ENCODE peak calls at places on chromosomes 16 and 17, in ten cellular contexts. One of them, this sample, is unnamed.

GRCh38 chr17:1783834-1784611 is 22.2 kb downstream of the SERPINF1 start:
- DNase-seq in neural progenitor cell: peak; percentile 65
- DNase-seq in ovary: peak; percentile 81
- DNase-seq in right atrium auricular region: peak; percentile 98
- DNase-seq in heart left ventricle: no peak
- DNase-seq in fibroblast of pulmonary artery: peak; percentile 98
- DNase-seq in RWPE1: peak; percentile 61
- DNase-seq in foreskin keratinocyte: peak; percentile 37
- DNase-seq in AG04450: peak; percentile 78
- DNase-seq in IMR-90: peak; percentile 86
- DNase-seq in this sample: no peak

GRCh38 chr17:32486701-32487459 is at the start of gene CDK5R1:
- DNase-seq in right atrium auricular region: peak; percentile 57
- DNase-seq in RWPE1: peak; percentile 59
- DNase-seq in AG04450: no peak
- DNase-seq in heart left ventricle: peak; percentile 82
- DNase-seq in fibroblast of pulmonary artery: peak; percentile 42
- DNase-seq in IMR-90: peak; percentile 35
- DNase-seq in ovary: peak; percentile 83
- DNase-seq in foreskin keratinocyte: no peak
- DNase-seq in neural progenitor cell: peak; percentile 94
- DNase-seq in this sample: no peak

GRCh38 chr17:28871056-28871579 is 16.3 kb downstream of the ERAL1 start:
- DNase-seq in AG04450: no peak
- DNase-seq in fibroblast of pulmonary artery: no peak
- DNase-seq in right atrium auricular region: no peak
- DNase-seq in heart left ventricle: peak; percentile 25
- DNase-seq in RWPE1: no peak
- DNase-seq in neural progenitor cell: no peak
- DNase-seq in IMR-90: no peak
- DNase-seq in foreskin keratinocyte: no peak
- DNase-seq in ovary: no peak
- DNase-seq in this sample: no peak

GRCh38 chr17:44272321-44272951 is 4.5 kb upstream of the SLC4A1 start:
- DNase-seq in IMR-90: no peak
- DNase-seq in heart left ventricle: no peak
- DNase-seq in right atrium auricular region: no peak
- DNase-seq in fibroblast of pulmonary artery: no peak
- DNase-seq in neural progenitor cell: no peak
- DNase-seq in ovary: no peak
- DNase-seq in foreskin keratinocyte: no peak
- DNase-seq in AG04450: no peak
- DNase-seq in RWPE1: no peak
- DNase-seq in this sample: no peak

GRCh38 chr17:30716461-30717289 is 107.8 kb downstream of the CRLF3 start:
- DNase-seq in neural progenitor cell: no peak
- DNase-seq in foreskin keratinocyte: no peak
- DNase-seq in IMR-90: peak; percentile 16
- DNase-seq in right atrium auricular region: no peak
- DNase-seq in fibroblast of pulmonary artery: peak; percentile 31
- DNase-seq in RWPE1: no peak
- DNase-seq in AG04450: no peak
- DNase-seq in heart left ventricle: peak; percentile 56
- DNase-seq in ovary: no peak
- DNase-seq in this sample: no peak

GRCh38 chr17:62165378-62165722 is 100.3 kb upstream of the MED13 start:
- DNase-seq in neural progenitor cell: no peak
- DNase-seq in AG04450: no peak
- DNase-seq in right atrium auricular region: no peak
- DNase-seq in fibroblast of pulmonary artery: no peak
- DNase-seq in IMR-90: no peak
- DNase-seq in RWPE1: no peak
- DNase-seq in foreskin keratinocyte: no peak
- DNase-seq in heart left ventricle: no peak
- DNase-seq in ovary: no peak
- DNase-seq in this sample: no peak

GRCh38 chr17:82767041-82767754 is 15.3 kb downstream of the TBCD start:
- DNase-seq in foreskin keratinocyte: peak; percentile 29
- DNase-seq in AG04450: no peak
- DNase-seq in RWPE1: peak; percentile 34
- DNase-seq in heart left ventricle: no peak
- DNase-seq in IMR-90: peak; percentile 38
- DNase-seq in fibroblast of pulmonary artery: peak; percentile 59
- DNase-seq in right atrium auricular region: no peak
- DNase-seq in neural progenitor cell: peak; percentile 76
- DNase-seq in ovary: no peak
- DNase-seq in this sample: no peak

GRCh38 chr17:75475144-75475835 is 18.9 kb downstream of the TMEM94 start:
- DNase-seq in RWPE1: no peak
- DNase-seq in ovary: no peak
- DNase-seq in fibroblast of pulmonary artery: no peak
- DNase-seq in foreskin keratinocyte: no peak
- DNase-seq in AG04450: no peak
- DNase-seq in heart left ventricle: no peak
- DNase-seq in neural progenitor cell: no peak
- DNase-seq in right atrium auricular region: no peak
- DNase-seq in IMR-90: peak; percentile 38
- DNase-seq in this sample: no peak

GRCh38 chr17:74147436-74147835 is 56.0 kb upstream of the RPL38 start:
- DNase-seq in right atrium auricular region: no peak
- DNase-seq in IMR-90: no peak
- DNase-seq in heart left ventricle: no peak
- DNase-seq in fibroblast of pulmonary artery: no peak
- DNase-seq in RWPE1: no peak
- DNase-seq in ovary: no peak
- DNase-seq in AG04450: no peak
- DNase-seq in foreskin keratinocyte: no peak
- DNase-seq in neural progenitor cell: no peak
- DNase-seq in this sample: no peak

GRCh38 chr17:21397341-21398050 is 21.3 kb downstream of the KCNJ12 start:
- DNase-seq in right atrium auricular region: no peak
- DNase-seq in foreskin keratinocyte: no peak
- DNase-seq in IMR-90: peak; percentile 81
- DNase-seq in ovary: no peak
- DNase-seq in RWPE1: no peak
- DNase-seq in neural progenitor cell: no peak
- DNase-seq in AG04450: peak; percentile 50
- DNase-seq in fibroblast of pulmonary artery: peak; percentile 35
- DNase-seq in heart left ventricle: no peak
- DNase-seq in this sample: no peak

GRCh38 chr16:86378128-86378527 is 132.2 kb upstream of the FOXF1 start:
- DNase-seq in ovary: no peak
- DNase-seq in foreskin keratinocyte: no peak
- DNase-seq in heart left ventricle: no peak
- DNase-seq in right atrium auricular region: no peak
- DNase-seq in AG04450: no peak
- DNase-seq in fibroblast of pulmonary artery: no peak
- DNase-seq in neural progenitor cell: no peak
- DNase-seq in RWPE1: no peak
- DNase-seq in IMR-90: no peak
- DNase-seq in this sample: no peak

GRCh38 chr17:7909080-7909479 is 7.0 kb downstream of the RNF227 start:
- DNase-seq in fibroblast of pulmonary artery: no peak
- DNase-seq in AG04450: no peak
- DNase-seq in IMR-90: no peak
- DNase-seq in heart left ventricle: no peak
- DNase-seq in right atrium auricular region: no peak
- DNase-seq in RWPE1: no peak
- DNase-seq in neural progenitor cell: no peak
- DNase-seq in ovary: no peak
- DNase-seq in foreskin keratinocyte: no peak
- DNase-seq in this sample: no peak

GRCh38 chr17:64306850-64307463 is 43.9 kb upstream of the TEX2 start:
- DNase-seq in IMR-90: peak; percentile 67
- DNase-seq in RWPE1: peak; percentile 56
- DNase-seq in right atrium auricular region: peak; percentile 80
- DNase-seq in ovary: peak; percentile 67
- DNase-seq in foreskin keratinocyte: peak; percentile 31
- DNase-seq in AG04450: peak; percentile 44
- DNase-seq in heart left ventricle: peak; percentile 79
- DNase-seq in neural progenitor cell: peak; percentile 74
- DNase-seq in fibroblast of pulmonary artery: peak; percentile 88
- DNase-seq in this sample: no peak

GRCh38 chr17:80706454-80706853 is 161.8 kb downstream of the RPTOR start:
- DNase-seq in IMR-90: no peak
- DNase-seq in RWPE1: no peak
- DNase-seq in right atrium auricular region: no peak
- DNase-seq in heart left ventricle: no peak
- DNase-seq in AG04450: no peak
- DNase-seq in fibroblast of pulmonary artery: no peak
- DNase-seq in foreskin keratinocyte: no peak
- DNase-seq in ovary: no peak
- DNase-seq in neural progenitor cell: no peak
- DNase-seq in this sample: no peak

GRCh38 chr16:72961115-72961832 is 86.7 kb downstream of the ZFHX3 start:
- DNase-seq in fibroblast of pulmonary artery: no peak
- DNase-seq in AG04450: no peak
- DNase-seq in foreskin keratinocyte: peak; percentile 42
- DNase-seq in heart left ventricle: no peak
- DNase-seq in ovary: no peak
- DNase-seq in right atrium auricular region: no peak
- DNase-seq in neural progenitor cell: no peak
- DNase-seq in RWPE1: peak; percentile 19
- DNase-seq in IMR-90: peak; percentile 30
- DNase-seq in this sample: peak; percentile 12

GRCh38 chr17:45770632-45771472 is 13.3 kb upstream of the CRHR1 start:
- DNase-seq in AG04450: no peak
- DNase-seq in ovary: no peak
- DNase-seq in RWPE1: no peak
- DNase-seq in foreskin keratinocyte: no peak
- DNase-seq in right atrium auricular region: no peak
- DNase-seq in heart left ventricle: no peak
- DNase-seq in fibroblast of pulmonary artery: no peak
- DNase-seq in neural progenitor cell: peak; percentile 90
- DNase-seq in IMR-90: no peak
- DNase-seq in this sample: no peak

GRCh38 chr16:31073823-31074072 is 292 bp downstream of the ZNF668 start:
- DNase-seq in fibroblast of pulmonary artery: no peak
- DNase-seq in neural progenitor cell: no peak
- DNase-seq in foreskin keratinocyte: no peak
- DNase-seq in heart left ventricle: no peak
- DNase-seq in RWPE1: no peak
- DNase-seq in ovary: no peak
- DNase-seq in IMR-90: no peak
- DNase-seq in AG04450: no peak
- DNase-seq in right atrium auricular region: no peak
- DNase-seq in this sample: no peak

GRCh38 chr17:56792267-56792666 is 41.5 kb downstream of the C17orf67 start:
- DNase-seq in foreskin keratinocyte: no peak
- DNase-seq in right atrium auricular region: no peak
- DNase-seq in neural progenitor cell: no peak
- DNase-seq in heart left ventricle: no peak
- DNase-seq in AG04450: no peak
- DNase-seq in fibroblast of pulmonary artery: no peak
- DNase-seq in ovary: no peak
- DNase-seq in IMR-90: no peak
- DNase-seq in RWPE1: no peak
- DNase-seq in this sample: no peak

GRCh38 chr17:78384479-78385175 is 6.2 kb downstream of the PGS1 start:
- DNase-seq in RWPE1: no peak
- DNase-seq in heart left ventricle: no peak
- DNase-seq in IMR-90: no peak
- DNase-seq in neural progenitor cell: no peak
- DNase-seq in AG04450: no peak
- DNase-seq in fibroblast of pulmonary artery: no peak
- DNase-seq in right atrium auricular region: no peak
- DNase-seq in ovary: no peak
- DNase-seq in foreskin keratinocyte: no peak
- DNase-seq in this sample: no peak
- TF ChIP-seq CTCF in RWPE1: no peak
- TF ChIP-seq CTCF in heart left ventricle: no peak
- TF ChIP-seq CTCF in IMR-90: no peak
- TF ChIP-seq CTCF in neural progenitor cell: no peak
- TF ChIP-seq CTCF in AG04450: no peak
- TF ChIP-seq CTCF in fibroblast of pulmonary artery: no peak
- TF ChIP-seq CTCF in right atrium auricular region: no peak
- TF ChIP-seq CTCF in ovary: no peak
- TF ChIP-seq CTCF in foreskin keratinocyte: no peak
- TF ChIP-seq CTCF in this sample: no peak

DNA sequence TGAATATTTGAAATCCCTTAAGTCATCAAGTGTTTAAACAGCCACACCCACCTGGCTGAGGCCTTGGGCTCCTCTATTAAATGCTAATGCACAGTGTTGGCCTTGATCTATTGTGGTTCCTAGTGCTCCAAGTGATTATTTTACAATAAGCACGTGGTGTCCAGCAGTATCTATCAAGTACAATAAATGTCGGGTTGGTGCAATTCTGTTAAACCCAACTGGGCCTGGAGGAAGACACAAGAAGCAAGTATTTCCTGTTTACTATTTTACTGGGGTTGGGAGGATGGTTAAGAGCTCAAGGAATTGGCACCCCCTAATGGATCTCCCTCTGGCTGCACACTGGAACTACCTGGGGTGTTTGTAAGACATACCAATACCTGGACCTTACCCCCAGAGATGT is 72.1 kb upstream of the HNF1B start:
- DNase-seq in RWPE1: no peak
- DNase-seq in AG04450: no peak
- DNase-seq in foreskin keratinocyte: no peak
- DNase-seq in heart left ventricle: no peak
- DNase-seq in IMR-90: peak; percentile 13
- DNase-seq in fibroblast of pulmonary artery: no peak
- DNase-seq in ovary: no peak
- DNase-seq in neural progenitor cell: no peak
- DNase-seq in right atrium auricular region: no peak
- DNase-seq in this sample: no peak
- TF ChIP-seq CTCF in RWPE1: no peak
- TF ChIP-seq CTCF in AG04450: no peak
- TF ChIP-seq CTCF in foreskin keratinocyte: peak; percentile 21
- TF ChIP-seq CTCF in heart left ventricle: no peak
- TF ChIP-seq CTCF in IMR-90: no peak
- TF ChIP-seq CTCF in fibroblast of pulmonary artery: no peak
- TF ChIP-seq CTCF in ovary: no peak
- TF ChIP-seq CTCF in neural progenitor cell: no peak
- TF ChIP-seq CTCF in right atrium auricular region: no peak
- TF ChIP-seq CTCF in this sample: no peak

GRCh38 chr17:50380369-50381259 is 7.6 kb downstream of the EME1 start:
- DNase-seq in IMR-90: no peak
- DNase-seq in fibroblast of pulmonary artery: no peak
- DNase-seq in RWPE1: no peak
- DNase-seq in foreskin keratinocyte: no peak
- DNase-seq in ovary: no peak
- DNase-seq in right atrium auricular region: no peak
- DNase-seq in heart left ventricle: no peak
- DNase-seq in AG04450: no peak
- DNase-seq in neural progenitor cell: no peak
- DNase-seq in this sample: no peak
- TF ChIP-seq CTCF in IMR-90: peak; percentile 14
- TF ChIP-seq CTCF in fibroblast of pulmonary artery: peak; percentile 22
- TF ChIP-seq CTCF in RWPE1: no peak
- TF ChIP-seq CTCF in foreskin keratinocyte: peak; percentile 51
- TF ChIP-seq CTCF in ovary: no peak
- TF ChIP-seq CTCF in right atrium auricular region: peak; percentile 17
- TF ChIP-seq CTCF in heart left ventricle: no peak
- TF ChIP-seq CTCF in AG04450: no peak
- TF ChIP-seq CTCF in neural progenitor cell: no peak
- TF ChIP-seq CTCF in this sample: peak; percentile 4

DNA sequence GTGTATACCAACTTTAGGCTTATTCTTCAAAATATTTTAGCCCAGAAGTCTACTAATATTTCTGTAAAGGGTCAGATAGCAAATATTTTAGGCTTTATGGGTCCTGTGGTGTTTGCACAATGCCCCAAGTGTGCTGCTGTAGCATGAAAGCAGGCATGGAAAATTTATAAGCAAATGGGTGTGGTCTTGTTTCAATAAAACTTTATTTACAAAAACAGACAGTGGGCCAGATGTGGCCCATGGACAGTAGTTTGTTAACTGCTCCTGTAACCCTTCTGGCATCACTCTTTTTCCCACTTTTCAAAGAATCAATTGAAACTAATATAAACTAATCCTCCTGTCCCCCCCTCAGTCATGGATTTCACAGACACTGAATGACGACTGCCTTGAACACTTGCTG is 410.7 kb downstream of the SHISA9 start:
- DNase-seq in AG04450: no peak
- DNase-seq in heart left ventricle: no peak
- DNase-seq in RWPE1: no peak
- DNase-seq in ovary: no peak
- DNase-seq in foreskin keratinocyte: no peak
- DNase-seq in IMR-90: no peak
- DNase-seq in neural progenitor cell: no peak
- DNase-seq in right atrium auricular region: no peak
- DNase-seq in fibroblast of pulmonary artery: no peak
- DNase-seq in this sample: no peak
- TF ChIP-seq CTCF in AG04450: no peak
- TF ChIP-seq CTCF in heart left ventricle: no peak
- TF ChIP-seq CTCF in RWPE1: no peak
- TF ChIP-seq CTCF in ovary: no peak
- TF ChIP-seq CTCF in foreskin keratinocyte: no peak
- TF ChIP-seq CTCF in IMR-90: no peak
- TF ChIP-seq CTCF in neural progenitor cell: no peak
- TF ChIP-seq CTCF in right atrium auricular region: no peak
- TF ChIP-seq CTCF in fibroblast of pulmonary artery: no peak
- TF ChIP-seq CTCF in this sample: no peak